ENCODE peak calls at places on chromosome 17, in ten cellular contexts. F, B, D, M, Y, W, A, C, Q and O are unnamed samples.

GRCh38 chr17:236641-237405 is 55.4 kb upstream of the DOC2B start:
- DNase-seq in F (peak; percentile 4), B (no peak), D (no peak), M (no peak), Y (no peak), W (no peak), A (no peak), C (peak; percentile 62), Q (peak; percentile 28), O (no peak)

GRCh38 chr17:13084420-13084819 is 66.6 kb upstream of the ELAC2 start:
- DNase-seq in F (no peak), B (no peak), D (no peak), M (no peak), Y (no peak), W (no peak), A (no peak), C (no peak), Q (no peak), O (no peak)

GRCh38 chr17:42702446-42702845 is 20.1 kb downstream of the CNTNAP1 start:
- DNase-seq in F (no peak), B (no peak), D (no peak), M (no peak), Y (no peak), W (no peak), A (no peak), C (no peak), Q (no peak), O (no peak)

GRCh38 chr17:49646391-49647255 is 31.3 kb downstream of the SPOP start:
- DNase-seq in F (peak; percentile 24), B (peak; percentile 62), D (peak; percentile 29), M (no peak), Y (no peak), W (peak; percentile 72), A (no peak), C (no peak), Q (no peak), O (peak; percentile 87)

GRCh38 chr17:19264681-19265080 is 27.5 kb downstream of the EPN2 start:
- DNase-seq in F (no peak), B (no peak), D (no peak), M (no peak), Y (no peak), W (no peak), A (no peak), C (no peak), Q (no peak), O (no peak)

GRCh38 chr17:42759982-42760651 is 910 bp upstream of the RAMP2 start:
- DNase-seq in F (no peak), B (no peak), D (no peak), M (peak; percentile 42), Y (no peak), W (no peak), A (no peak), C (no peak), Q (no peak), O (no peak)

GRCh38 chr17:19433727-19434340 is 22.8 kb downstream of the RNF112 start:
- DNase-seq in F (no peak), B (no peak), D (no peak), M (no peak), Y (no peak), W (no peak), A (no peak), C (peak; percentile 4), Q (no peak), O (no peak)

GRCh38 chr17:40354191-40355122 is 10.1 kb downstream of the GJD3 start:
- DNase-seq in F (no peak), B (no peak), D (no peak), M (no peak), Y (no peak), W (no peak), A (no peak), C (peak; percentile 60), Q (peak; percentile 43), O (no peak)

GRCh38 chr17:18235743-18236256 is 10.4 kb downstream of the LLGL1 start:
- DNase-seq in F (no peak), B (peak; percentile 53), D (no peak), M (no peak), Y (no peak), W (peak; percentile 35), A (no peak), C (peak; percentile 73), Q (no peak), O (peak; percentile 73)

GRCh38 chr17:9951803-9952202 is 46.7 kb upstream of the RCVRN start:
- DNase-seq in F (no peak), B (no peak), D (no peak), M (no peak), Y (no peak), W (no peak), A (no peak), C (no peak), Q (no peak), O (no peak)

GRCh38 chr17:14427914-14428639 is 127.2 kb downstream of the HS3ST3B1 start:
- DNase-seq in F (peak; percentile 18), B (no peak), D (no peak), M (peak; percentile 65), Y (no peak), W (no peak), A (no peak), C (no peak), Q (no peak), O (no peak)

DNA sequence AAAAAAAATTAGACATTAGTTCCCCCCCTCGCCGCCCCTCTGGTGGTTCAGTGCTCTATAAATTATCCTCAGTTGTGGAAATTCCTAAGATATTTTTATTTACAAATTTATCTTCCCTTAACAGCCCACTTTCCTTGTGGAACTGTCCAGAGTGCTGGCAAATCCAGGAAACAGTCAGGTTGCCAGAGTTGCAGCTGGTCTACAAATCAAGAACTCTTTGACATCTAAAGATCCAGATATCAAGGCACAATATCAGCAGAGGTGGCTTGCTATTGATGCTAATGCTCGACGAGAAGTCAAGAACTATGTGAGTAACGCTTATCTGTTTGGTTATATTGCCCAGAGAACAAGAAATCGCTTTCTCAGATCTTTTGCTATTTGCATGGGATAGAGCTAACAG is 2.9 kb downstream of the KPNB1 start:
- DNase-seq in F (no peak), B (peak; percentile 46), D (no peak), M (no peak), Y (no peak), W (peak; percentile 10), A (no peak), C (no peak), Q (no peak), O (peak; percentile 27)
- H3K4me3 ChIP-seq in F (no peak overlapping the region), B (no peak overlapping the region), D (no peak overlapping the region), M (peak overlapping the region; percentile 48), Y (no peak overlapping the region), W (no peak overlapping the region), A (no peak overlapping the region), C (no peak overlapping the region), Q (no peak overlapping the region), O (no peak overlapping the region)

DNA sequence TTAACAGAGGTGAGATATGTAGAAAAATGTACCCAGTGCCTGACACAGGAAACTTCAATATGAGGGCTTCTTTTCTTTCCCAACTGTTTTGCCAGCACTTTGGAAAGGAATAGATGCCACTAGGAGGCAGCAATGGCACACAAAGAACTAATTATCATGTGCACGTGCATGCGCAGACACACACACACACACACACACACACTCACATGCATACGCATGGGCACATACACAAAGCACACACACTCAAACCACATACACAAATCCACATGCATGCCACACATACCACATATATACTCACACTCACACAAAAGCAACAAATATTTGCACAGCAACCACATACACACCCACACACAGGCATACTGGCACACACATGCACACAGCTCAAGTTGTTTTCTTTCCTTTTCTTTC is 8.8 kb upstream of the CEP112 start:
- DNase-seq in F (peak; percentile 59), B (peak; percentile 87), D (peak; percentile 68), M (peak; percentile 70), Y (peak; percentile 77), W (peak; percentile 84), A (no peak), C (no peak), Q (no peak), O (peak; percentile 82)
- TF ChIP-seq CTCF in F (peak; percentile 45), B (peak; percentile 76), D (peak; percentile 82), M (peak; percentile 60), Y (peak; percentile 98), W (peak; percentile 81), A (no peak), C (peak; percentile 36), Q (peak; percentile 46), O (peak; percentile 67)

GRCh38 chr17:80948961-80949450 is 42.6 kb upstream of the CHMP6 start:
- DNase-seq in F (no peak), B (no peak), D (no peak), M (no peak), Y (no peak), W (no peak), A (no peak), C (no peak), Q (peak; percentile 45), O (no peak)
- H3K4me3 ChIP-seq in F (no peak overlapping the region), B (no peak overlapping the region), D (no peak overlapping the region), M (no peak overlapping the region), Y (no peak overlapping the region), W (no peak overlapping the region), A (peak overlapping the region; percentile 27), C (no peak overlapping the region), Q (no peak overlapping the region), O (no peak overlapping the region)

GRCh38 chr17:74814453-74814852 is 38.3 kb upstream of the NAT9 start:
- DNase-seq in F (no peak), B (no peak), D (no peak), M (no peak), Y (no peak), W (no peak), A (no peak), C (no peak), Q (no peak), O (no peak)

GRCh38 chr17:74815067-74815466 is 38.9 kb upstream of the NAT9 start:
- DNase-seq in F (no peak), B (no peak), D (no peak), M (no peak), Y (no peak), W (no peak), A (no peak), C (no peak), Q (no peak), O (no peak)

GRCh38 chr17:74816883-74817620 is 40.9 kb upstream of the NAT9 start:
- DNase-seq in F (no peak), B (no peak), D (no peak), M (no peak), Y (no peak), W (no peak), A (no peak), C (no peak), Q (no peak), O (no peak)

GRCh38 chr17:74813793-74814192 is 37.6 kb upstream of the NAT9 start:
- DNase-seq in F (no peak), B (no peak), D (no peak), M (no peak), Y (no peak), W (no peak), A (no peak), C (no peak), Q (no peak), O (no peak)

DNA sequence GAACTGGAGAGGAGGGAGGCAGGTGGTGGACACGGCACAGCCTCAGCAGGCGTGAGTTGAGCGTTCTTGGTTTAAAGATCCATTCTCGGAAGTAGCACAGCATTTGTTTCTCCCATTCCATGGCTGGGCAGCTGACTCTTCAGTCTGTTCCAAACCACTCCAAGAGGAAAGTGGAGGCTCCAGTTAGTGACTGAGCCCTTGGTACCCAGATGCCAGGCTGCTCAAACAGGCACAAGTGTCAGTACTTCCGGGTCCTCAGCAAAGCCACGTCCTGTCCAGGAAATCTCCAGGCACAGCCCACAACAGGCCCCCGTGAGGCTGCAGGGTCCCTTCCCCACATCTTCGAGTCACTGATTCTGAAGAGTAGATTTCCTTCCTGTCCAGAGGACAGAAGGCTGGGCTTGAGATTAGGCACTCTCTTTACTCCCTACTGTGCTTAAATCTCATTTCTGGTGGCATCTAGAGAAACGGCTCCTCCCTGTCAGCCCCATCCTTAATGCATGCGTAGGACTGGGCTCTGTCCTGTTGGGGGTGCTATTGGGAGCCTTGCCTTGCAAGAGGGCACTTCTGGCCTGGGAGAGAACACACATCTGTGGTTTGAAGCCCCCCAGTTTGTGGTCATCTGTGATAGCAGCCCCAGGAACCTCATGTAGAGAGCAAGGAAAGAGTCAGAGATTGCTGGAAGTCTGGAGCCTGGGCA is 39.7 kb upstream of the NAT9 start:
- DNase-seq in F (no peak), B (no peak), D (no peak), M (peak; percentile 30), Y (no peak), W (no peak), A (no peak), C (no peak), Q (no peak), O (no peak)
- TF ChIP-seq CTCF in F (no peak), B (peak; percentile 29), D (no peak), M (peak; percentile 40), Y (no peak), W (no peak), A (no peak), C (no peak), Q (no peak), O (no peak)